ENCODE peak calls at places on chromosomes 3 and 15, in nine cellular contexts. One of them, this sample, is unnamed.

GRCh38 chr3:44995142-44995770 is 19.2 kb downstream of the EXOSC7 start:
- DNase-seq in HEK293T: peak; percentile 48
- DNase-seq in RWPE2: no peak
- DNase-seq in effector CD4-positive, alpha-beta T cell: no peak
- DNase-seq in HuH-7.5: peak; percentile 47
- DNase-seq in endothelial cell: no peak
- DNase-seq in HFFc6: peak; percentile 47
- DNase-seq in globus pallidus: no peak
- DNase-seq in activated CD4-positive, alpha-beta memory T cell treated with anti-CD3 and anti-CD28 coated beads, Interleukin-2, amount 10 ng/mL, durations not matched to agents 7 days and 5 days: no peak
- DNase-seq in this sample: peak; percentile 76

GRCh38 chr3:112671930-112672715 is 31.2 kb upstream of the CCDC80 start:
- DNase-seq in HEK293T: no peak
- DNase-seq in RWPE2: no peak
- DNase-seq in effector CD4-positive, alpha-beta T cell: no peak
- DNase-seq in HuH-7.5: no peak
- DNase-seq in endothelial cell: no peak
- DNase-seq in HFFc6: peak; percentile 97
- DNase-seq in globus pallidus: no peak
- DNase-seq in activated CD4-positive, alpha-beta memory T cell treated with anti-CD3 and anti-CD28 coated beads, Interleukin-2, amount 10 ng/mL, durations not matched to agents 7 days and 5 days: no peak
- DNase-seq in this sample: no peak

GRCh38 chr3:33482126-33482525 is 41.9 kb upstream of the UBP1 start:
- DNase-seq in HEK293T: no peak
- DNase-seq in RWPE2: no peak
- DNase-seq in effector CD4-positive, alpha-beta T cell: no peak
- DNase-seq in HuH-7.5: no peak
- DNase-seq in endothelial cell: no peak
- DNase-seq in HFFc6: no peak
- DNase-seq in globus pallidus: no peak
- DNase-seq in activated CD4-positive, alpha-beta memory T cell treated with anti-CD3 and anti-CD28 coated beads, Interleukin-2, amount 10 ng/mL, durations not matched to agents 7 days and 5 days: no peak
- DNase-seq in this sample: no peak

GRCh38 chr15:88032787-88033186 is 223.8 kb downstream of the NTRK3 start:
- DNase-seq in HEK293T: peak; percentile 14
- DNase-seq in RWPE2: no peak
- DNase-seq in effector CD4-positive, alpha-beta T cell: no peak
- DNase-seq in HuH-7.5: no peak
- DNase-seq in endothelial cell: no peak
- DNase-seq in HFFc6: peak; percentile 15
- DNase-seq in globus pallidus: no peak
- DNase-seq in activated CD4-positive, alpha-beta memory T cell treated with anti-CD3 and anti-CD28 coated beads, Interleukin-2, amount 10 ng/mL, durations not matched to agents 7 days and 5 days: no peak
- DNase-seq in this sample: no peak

GRCh38 chr3:156718622-156719300 is 44.4 kb downstream of the TIPARP start:
- DNase-seq in HEK293T: no peak
- DNase-seq in RWPE2: no peak
- DNase-seq in effector CD4-positive, alpha-beta T cell: no peak
- DNase-seq in HuH-7.5: no peak
- DNase-seq in endothelial cell: no peak
- DNase-seq in HFFc6: no peak
- DNase-seq in globus pallidus: peak; percentile 26
- DNase-seq in activated CD4-positive, alpha-beta memory T cell treated with anti-CD3 and anti-CD28 coated beads, Interleukin-2, amount 10 ng/mL, durations not matched to agents 7 days and 5 days: no peak
- DNase-seq in this sample: no peak

GRCh38 chr3:85709483-85709882 is 750.7 kb downstream of the CADM2 start:
- DNase-seq in HEK293T: no peak
- DNase-seq in RWPE2: no peak
- DNase-seq in effector CD4-positive, alpha-beta T cell: no peak
- DNase-seq in HuH-7.5: no peak
- DNase-seq in endothelial cell: no peak
- DNase-seq in HFFc6: no peak
- DNase-seq in globus pallidus: no peak
- DNase-seq in activated CD4-positive, alpha-beta memory T cell treated with anti-CD3 and anti-CD28 coated beads, Interleukin-2, amount 10 ng/mL, durations not matched to agents 7 days and 5 days: no peak
- DNase-seq in this sample: no peak

GRCh38 chr15:42060477-42060763 is 33.9 kb downstream of the PLA2G4D start:
- DNase-seq in HEK293T: no peak
- DNase-seq in RWPE2: no peak
- DNase-seq in effector CD4-positive, alpha-beta T cell: no peak
- DNase-seq in HuH-7.5: no peak
- DNase-seq in endothelial cell: no peak
- DNase-seq in HFFc6: no peak
- DNase-seq in globus pallidus: no peak
- DNase-seq in activated CD4-positive, alpha-beta memory T cell treated with anti-CD3 and anti-CD28 coated beads, Interleukin-2, amount 10 ng/mL, durations not matched to agents 7 days and 5 days: no peak
- DNase-seq in this sample: no peak

GRCh38 chr15:63365004-63365555 is 16.6 kb downstream of the CA12 start:
- DNase-seq in HEK293T: no peak
- DNase-seq in RWPE2: no peak
- DNase-seq in effector CD4-positive, alpha-beta T cell: no peak
- DNase-seq in HuH-7.5: no peak
- DNase-seq in endothelial cell: no peak
- DNase-seq in HFFc6: no peak
- DNase-seq in globus pallidus: no peak
- DNase-seq in activated CD4-positive, alpha-beta memory T cell treated with anti-CD3 and anti-CD28 coated beads, Interleukin-2, amount 10 ng/mL, durations not matched to agents 7 days and 5 days: no peak
- DNase-seq in this sample: no peak

GRCh38 chr3:101970915-101971314 is 121.6 kb downstream of the NFKBIZ start:
- DNase-seq in HEK293T: no peak
- DNase-seq in RWPE2: no peak
- DNase-seq in effector CD4-positive, alpha-beta T cell: no peak
- DNase-seq in HuH-7.5: no peak
- DNase-seq in endothelial cell: no peak
- DNase-seq in HFFc6: no peak
- DNase-seq in globus pallidus: no peak
- DNase-seq in activated CD4-positive, alpha-beta memory T cell treated with anti-CD3 and anti-CD28 coated beads, Interleukin-2, amount 10 ng/mL, durations not matched to agents 7 days and 5 days: no peak
- DNase-seq in this sample: no peak

GRCh38 chr15:92184142-92184541 is 209.5 kb upstream of the ST8SIA2 start:
- DNase-seq in HEK293T: no peak
- DNase-seq in RWPE2: no peak
- DNase-seq in effector CD4-positive, alpha-beta T cell: no peak
- DNase-seq in HuH-7.5: no peak
- DNase-seq in endothelial cell: no peak
- DNase-seq in HFFc6: no peak
- DNase-seq in globus pallidus: no peak
- DNase-seq in activated CD4-positive, alpha-beta memory T cell treated with anti-CD3 and anti-CD28 coated beads, Interleukin-2, amount 10 ng/mL, durations not matched to agents 7 days and 5 days: no peak
- DNase-seq in this sample: peak; percentile 82